ENCODE peak calls at places on chromosomes 12 and 14, in six cellular contexts. X is SK-N-DZ; B is activated naive CD4-positive, alpha-beta T cell; O is GM23338; P is GM13977; A is endodermal cell. R is an unnamed sample.

GRCh38 chr14:100540926-100541620 is 46.1 kb downstream of the BEGAIN start:
- DNase-seq in X (no peak), B (no peak), O (no peak), P (no peak), A (no peak), R (no peak)

GRCh38 chr12:80702889-80703605 is 4.4 kb upstream of the MYF6 start:
- DNase-seq in X (no peak), B (no peak), O (peak), P (no peak), A (no peak), R (peak)

GRCh38 chr12:31234955-31235867 is 90.7 kb downstream of the SINHCAF start:
- DNase-seq in X (peak), B (no peak), O (peak), P (no peak), A (peak), R (peak)

GRCh38 chr12:40058721-40059190 is 47.1 kb downstream of the SLC2A13 start:
- DNase-seq in X (no peak), B (no peak), O (no peak), P (no peak), A (no peak), R (no peak)

GRCh38 chr12:63844391-63845341 is at the start of gene SRGAP1:
- DNase-seq in X (peak), B (no peak), O (peak), P (peak), A (peak), R (peak)

GRCh38 chr12:94174576-94174975 is 26.2 kb downstream of the PLXNC1 start:
- DNase-seq in X (no peak), B (no peak), O (no peak), P (no peak), A (no peak), R (no peak)

GRCh38 chr12:69065804-69066203 is 132.8 kb upstream of the CPM start:
- DNase-seq in X (no peak), B (no peak), O (no peak), P (no peak), A (no peak), R (no peak)

GRCh38 chr12:120015313-120015712 is 26.3 kb downstream of the BICDL1 start:
- DNase-seq in X (no peak), B (peak), O (no peak), P (no peak), A (no peak), R (no peak)

GRCh38 chr14:54444701-54445100 is 3.5 kb upstream of the CNIH1 start:
- DNase-seq in X (no peak), B (no peak), O (no peak), P (no peak), A (no peak), R (no peak)

GRCh38 chr14:23095196-23096108 is at the start of gene C14orf119:
- DNase-seq in X (peak), B (no peak), O (peak), P (peak), A (peak), R (no peak)

GRCh38 chr12:106300761-106301160 is 1.8 kb upstream of the TCP11L2 start:
- DNase-seq in X (no peak), B (no peak), O (no peak), P (no peak), A (no peak), R (no peak)

GRCh38 chr12:106428379-106428778 is 70.8 kb downstream of the POLR3B start:
- DNase-seq in X (no peak), B (no peak), O (no peak), P (no peak), A (no peak), R (no peak)

GRCh38 chr14:34252227-34252626 is 209.8 kb downstream of the SPTSSA start:
- DNase-seq in X (no peak), B (no peak), O (no peak), P (no peak), A (no peak), R (no peak)

GRCh38 chr14:71932229-71932951 is at the start of gene RGS6:
- DNase-seq in X (no peak), B (no peak), O (peak), P (peak), A (peak), R (no peak)

GRCh38 chr14:103129301-103130016 is 6.2 kb downstream of the TNFAIP2 start:
- DNase-seq in X (no peak), B (no peak), O (no peak), P (no peak), A (no peak), R (no peak)

GRCh38 chr14:52312872-52313492 is 1.1 kb upstream of the PTGER2 start:
- DNase-seq in X (no peak), B (no peak), O (no peak), P (no peak), A (no peak), R (no peak)

GRCh38 chr12:25957898-25958253 is 606 bp upstream of the RASSF8 start:
- DNase-seq in X (peak), B (no peak), O (peak), P (no peak), A (no peak), R (no peak)

GRCh38 chr12:115351513-115352077 is 667.6 kb upstream of the TBX3 start:
- DNase-seq in X (no peak), B (no peak), O (no peak), P (no peak), A (no peak), R (no peak)

GRCh38 chr14:96421236-96421635 is 29.3 kb downstream of the AK7 start:
- DNase-seq in X (no peak), B (no peak), O (no peak), P (no peak), A (no peak), R (no peak)

GRCh38 chr12:88639361-88639760 is 59.1 kb upstream of the KITLG start:
- DNase-seq in X (peak), B (no peak), O (no peak), P (no peak), A (no peak), R (peak)

GRCh38 chr12:82527165-82527780 is 159.4 kb upstream of the TMTC2 start:
- DNase-seq in X (peak), B (no peak), O (peak), P (peak), A (peak), R (peak)

GRCh38 chr12:12721251-12721689 is 4.1 kb downstream of the CDKN1B start:
- DNase-seq in X (no peak), B (no peak), O (no peak), P (no peak), A (no peak), R (no peak)

GRCh38 chr14:18656627-18657026 is 55.7 kb downstream of the OR11H12 start:
- DNase-seq in X (no peak), B (no peak), O (no peak), P (no peak), A (no peak), R (no peak)

GRCh38 chr12:123135688-123136087 is 15.2 kb downstream of the PITPNM2 start:
- DNase-seq in X (no peak), B (no peak), O (no peak), P (no peak), A (no peak), R (no peak)

GRCh38 chr12:15152864-15153263 is 68.4 kb downstream of the RERG start:
- DNase-seq in X (no peak), B (no peak), O (no peak), P (no peak), A (no peak), R (no peak)

GRCh38 chr14:68309631-68310030 is 483.2 kb downstream of the ZFP36L1 start:
- DNase-seq in X (no peak), B (no peak), O (no peak), P (no peak), A (no peak), R (no peak)

GRCh38 chr12:153080-153746 is 60.7 kb downstream of the SLC6A12 start:
- DNase-seq in X (peak), B (peak), O (peak), P (peak), A (peak), R (no peak)

GRCh38 chr12:26807292-26807691 is 25.7 kb downstream of the ITPR2 start:
- DNase-seq in X (no peak), B (no peak), O (no peak), P (no peak), A (no peak), R (no peak)

GRCh38 chr14:88181072-88181471 is 142.0 kb downstream of the KCNK10 start:
- DNase-seq in X (no peak), B (no peak), O (no peak), P (peak), A (peak), R (no peak)

R was measured in NCI-H2227 treated with DMSO at 0.1 percent for 48 hours.